ENCODE peak calls at places on chromosomes 7 and 10, in six cellular contexts. T is bronchial epithelial cell, A is HFF-Myc, M is foreskin fibroblast, K is Calu3, P is choroid plexus epithelial cell. R is an unnamed sample.
A peak's percentile ranks its signal among the peaks of the same experiment; 100 is the strongest.

GRCh38 chr10:49398000-49398861 is 2.3 kb upstream of the DRGX start:
- DNase-seq in T (peak; percentile 38), A (no peak), M (peak; percentile 75), K (peak; percentile 46), P (peak; percentile 58), R (peak; percentile 79)

GRCh38 chr7:128365432-128365831 is 3.9 kb upstream of the PRRT4 start:
- DNase-seq in T (no peak), A (no peak), M (no peak), K (no peak), P (no peak), R (no peak)

GRCh38 chr7:2484868-2485267 is 8.7 kb upstream of the GRIFIN start:
- DNase-seq in T (no peak), A (no peak), M (no peak), K (no peak), P (no peak), R (no peak)

GRCh38 chr10:70682920-70683600 is 10.8 kb downstream of the ADAMTS14 start:
- DNase-seq in T (peak; percentile 10), A (no peak), M (no peak), K (no peak), P (no peak), R (no peak)

GRCh38 chr10:133489816-133490588 is 36.3 kb downstream of the SCART1 start:
- DNase-seq in T (no peak), A (no peak), M (no peak), K (no peak), P (no peak), R (no peak)

GRCh38 chr7:43785425-43785824 is 26.9 kb downstream of the BLVRA start:
- DNase-seq in T (peak; percentile 90), A (peak; percentile 31), M (peak; percentile 94), K (no peak), P (peak; percentile 95), R (no peak)

GRCh38 chr10:13684252-13684791 is 97.6 kb downstream of the PRPF18 start:
- DNase-seq in T (no peak), A (no peak), M (peak; percentile 79), K (no peak), P (peak; percentile 76), R (no peak)

GRCh38 chr10:86344714-86345161 is 21.9 kb downstream of the GRID1 start:
- DNase-seq in T (no peak), A (no peak), M (no peak), K (peak; percentile 16), P (no peak), R (no peak)

GRCh38 chr10:64732372-64732715 is 1211.1 kb downstream of the REEP3 start:
- DNase-seq in T (no peak), A (no peak), M (no peak), K (no peak), P (no peak), R (no peak)

GRCh38 chr10:5088703-5089261 is 5.4 kb upstream of the AKR1C3 start:
- DNase-seq in T (no peak), A (no peak), M (no peak), K (no peak), P (no peak), R (no peak)

GRCh38 chr10:92066386-92066785 is 142.8 kb downstream of the BTAF1 start:
- DNase-seq in T (no peak), A (no peak), M (no peak), K (no peak), P (no peak), R (no peak)

GRCh38 chr10:69348824-69349541 is 67.7 kb downstream of the TACR2 start:
- DNase-seq in T (peak; percentile 99), A (peak; percentile 27), M (peak; percentile 93), K (no peak), P (peak; percentile 73), R (no peak)

GRCh38 chr10:5608608-5609270 is 57.7 kb downstream of the ASB13 start:
- DNase-seq in T (no peak), A (no peak), M (no peak), K (no peak), P (no peak), R (no peak)

GRCh38 chr10:12644380-12645144 is 295.2 kb downstream of the CAMK1D start:
- DNase-seq in T (no peak), A (no peak), M (no peak), K (no peak), P (peak; percentile 33), R (no peak)

GRCh38 chr7:73896454-73896853 is 35.5 kb downstream of the TMEM270 start:
- DNase-seq in T (peak; percentile 53), A (no peak), M (peak; percentile 71), K (no peak), P (no peak), R (no peak)

GRCh38 chr7:135801045-135801693 is 52.6 kb upstream of the FAM180A start:
- DNase-seq in T (peak; percentile 62), A (peak; percentile 42), M (peak; percentile 80), K (peak; percentile 42), P (peak; percentile 83), R (peak; percentile 50)

GRCh38 chr7:50210706-50211115 is 93.8 kb upstream of the IKZF1 start:
- DNase-seq in T (no peak), A (no peak), M (no peak), K (no peak), P (no peak), R (no peak)

GRCh38 chr7:30652951-30653641 is 29.2 kb downstream of the CRHR2 start:
- DNase-seq in T (no peak), A (no peak), M (no peak), K (no peak), P (no peak), R (no peak)

GRCh38 chr10:8045728-8046494 is 8.6 kb upstream of the GATA3 start:
- DNase-seq in T (no peak), A (no peak), M (no peak), K (no peak), P (no peak), R (no peak)

GRCh38 chr7:1532456-1533254 is 2.2 kb downstream of the MAFK start:
- DNase-seq in T (peak; percentile 97), A (peak; percentile 77), M (peak; percentile 95), K (peak; percentile 92), P (peak; percentile 93), R (no peak)

GRCh38 chr10:1266033-1266802 is 210.0 kb downstream of the WDR37 start:
- DNase-seq in T (no peak), A (no peak), M (no peak), K (no peak), P (no peak), R (no peak)

GRCh38 chr7:8260871-8261707 is 878 bp downstream of the ICA1 start:
- DNase-seq in T (peak; percentile 46), A (no peak), M (peak; percentile 47), K (peak; percentile 76), P (peak; percentile 2), R (peak; percentile 63)

GRCh38 chr10:13296476-13296875 is 3.4 kb downstream of the PHYH start:
- DNase-seq in T (no peak), A (no peak), M (peak; percentile 25), K (no peak), P (no peak), R (no peak)

GRCh38 chr10:26468691-26469090 is 30.6 kb downstream of the APBB1IP start:
- DNase-seq in T (no peak), A (no peak), M (no peak), K (peak; percentile 21), P (no peak), R (no peak)

GRCh38 chr10:101938316-101939272 is 95.0 kb upstream of the KCNIP2 start:
- DNase-seq in T (peak; percentile 77), A (peak; percentile 75), M (peak; percentile 93), K (peak; percentile 4), P (peak; percentile 92), R (no peak)

GRCh38 chr7:1463685-1464223 is 4.5 kb upstream of the MICALL2 start:
- DNase-seq in T (no peak), A (no peak), M (no peak), K (no peak), P (peak; percentile 21), R (no peak)

GRCh38 chr7:148589640-148590039 is 926 bp upstream of the C7orf33 start:
- DNase-seq in T (no peak), A (no peak), M (no peak), K (no peak), P (no peak), R (no peak)

GRCh38 chr7:80661729-80662128 is 23.3 kb downstream of the CD36 start:
- DNase-seq in T (no peak), A (no peak), M (peak; percentile 14), K (no peak), P (peak; percentile 12), R (no peak)
- TF ChIP-seq CTCF in T (peak; percentile 13), A (peak; percentile 24), M (peak; percentile 13), K (no peak), P (peak; percentile 46), R (no peak)

DNA sequence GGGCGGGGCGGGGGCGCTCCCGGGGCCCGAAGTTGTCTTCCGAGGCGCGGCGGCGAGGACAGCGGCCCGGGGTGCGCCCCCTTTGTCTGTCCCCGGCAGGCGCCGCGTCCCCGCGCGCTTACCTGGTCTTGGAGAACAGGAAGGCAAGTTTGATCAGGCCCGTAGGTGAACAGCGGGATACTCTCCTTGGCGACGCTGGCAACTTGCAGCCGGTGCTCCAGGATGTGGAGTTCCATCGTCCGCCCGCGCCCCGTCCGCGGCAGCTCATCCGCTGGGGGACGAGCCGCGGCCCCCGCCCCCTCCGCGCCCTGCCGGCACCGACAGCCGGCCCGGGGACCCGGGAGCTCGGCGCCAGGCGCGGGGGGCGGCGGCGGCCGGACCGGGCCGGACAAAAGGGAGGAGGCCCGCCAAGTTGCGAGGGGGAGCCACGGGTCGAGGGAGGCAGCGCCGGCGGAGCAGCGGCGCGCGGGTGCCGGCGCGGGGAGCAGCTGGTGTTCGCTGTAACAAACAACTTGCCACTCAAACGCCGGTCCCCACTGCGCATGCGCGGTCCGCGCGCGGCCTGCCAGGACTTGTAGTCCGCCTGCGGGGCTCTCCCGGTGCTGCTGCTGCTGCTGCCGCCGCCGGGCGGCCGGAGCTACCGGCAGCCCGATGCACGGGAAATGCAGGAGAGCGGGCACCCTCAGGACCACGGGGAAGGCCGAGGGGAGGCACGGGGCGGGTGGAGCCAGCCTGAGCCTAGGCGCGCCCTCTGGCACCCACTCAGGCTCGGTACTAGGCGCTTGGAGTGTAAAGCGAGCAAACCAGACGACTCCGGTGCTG is 35.6 kb upstream of the SPDYE3 start:
- DNase-seq in T (peak; percentile 84), A (peak; percentile 70), M (peak; percentile 98), K (peak; percentile 94), P (peak; percentile 98), R (peak; percentile 99)
- TF ChIP-seq CTCF in T (peak; percentile 45), A (peak; percentile 13), M (peak; percentile 11), K (no peak), P (peak; percentile 32), R (no peak)

DNA sequence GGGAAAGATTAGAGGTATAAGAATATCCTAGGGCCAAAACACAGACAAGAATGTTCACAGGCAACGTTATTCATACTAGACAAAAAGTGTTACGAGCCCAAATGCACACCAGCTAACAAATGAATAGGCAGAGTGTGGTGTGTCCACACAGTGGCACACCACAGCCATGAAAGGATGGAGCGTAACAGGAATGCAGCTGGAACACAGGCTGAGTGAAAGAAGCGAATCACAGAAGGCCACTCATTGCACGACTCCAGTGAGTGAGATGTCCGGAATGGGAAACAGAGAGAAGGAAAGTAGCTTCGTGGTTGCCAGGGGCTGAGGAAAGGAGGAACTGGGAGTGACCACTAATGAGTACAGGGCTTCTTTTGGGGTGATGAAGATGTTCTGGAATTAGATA is 198.8 kb downstream of the TNS3 start:
- DNase-seq in T (no peak), A (peak; percentile 15), M (peak; percentile 85), K (no peak), P (no peak), R (no peak)
- TF ChIP-seq CTCF in T (no peak), A (no peak), M (no peak), K (no peak), P (no peak), R (no peak)

DNA sequence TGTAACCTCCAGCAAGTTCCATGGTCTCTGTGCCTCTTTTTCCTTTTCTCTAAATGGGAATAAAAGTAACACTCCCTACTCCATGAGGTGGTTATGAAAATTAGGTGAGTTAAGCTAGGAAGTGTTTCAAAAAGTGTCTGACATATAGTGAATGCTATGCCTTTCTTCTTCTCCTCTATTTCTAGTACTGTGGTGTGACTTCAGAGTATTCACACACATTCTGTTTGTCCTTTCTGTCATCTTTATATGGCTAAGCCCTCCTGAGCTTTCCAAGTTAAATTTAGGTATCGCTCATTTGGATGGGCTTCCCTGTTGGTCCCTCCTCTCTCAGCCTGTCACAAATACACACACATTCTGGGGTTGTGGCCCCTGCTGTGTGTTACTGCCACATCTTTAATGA is 229.7 kb downstream of the EXOC4 start:
- DNase-seq in T (no peak), A (no peak), M (no peak), K (no peak), P (no peak), R (no peak)
- TF ChIP-seq CTCF in T (no peak), A (no peak), M (no peak), K (no peak), P (no peak), R (no peak)